ENCODE peak calls at places on chromosomes 5 and 9, in six cellular contexts. H is dorsolateral prefrontal cortex, U is A673, S is astrocyte of the spinal cord, Q is AG04449, X is NB4. F is an unnamed sample.

GRCh38 chr9:120755827-120756434 is 37.3 kb downstream of the FBXW2 start:
- DNase-seq in X (peak; percentile 59), Q (no peak), U (peak; percentile 65), S (peak; percentile 52), H (no peak), F (peak; percentile 56)

GRCh38 chr5:150904479-150905311 is at the start of gene ZNF300:
- DNase-seq in U (peak; percentile 94), S (peak; percentile 97), H (peak; percentile 88), Q (peak; percentile 53), X (no peak), F (peak; percentile 96)

GRCh38 chr5:62149894-62150293 is 156.1 kb upstream of the KIF2A start:
- DNase-seq in S (no peak), H (no peak), Q (no peak), X (peak; percentile 41), U (no peak), F (no peak)

GRCh38 chr5:7068156-7068555 is 327.8 kb upstream of the ADCY2 start:
- DNase-seq in S (no peak), X (no peak), H (no peak), Q (no peak), U (no peak), F (no peak)

GRCh38 chr5:177304392-177305119 is 957 bp downstream of the PRELID1 start:
- DNase-seq in S (no peak), H (no peak), U (no peak), X (peak; percentile 42), Q (no peak), F (peak; percentile 51)

GRCh38 chr9:37550781-37551180 is 25.4 kb downstream of the FBXO10 start:
- DNase-seq in S (peak; percentile 47), H (no peak), Q (peak; percentile 44), X (no peak), U (peak; percentile 23), F (no peak)

GRCh38 chr5:134258896-134259295 is 33.0 kb upstream of the PPP2CA start:
- DNase-seq in Q (no peak), X (no peak), S (no peak), U (no peak), H (no peak), F (no peak)

GRCh38 chr9:123725389-123725788 is 204.5 kb downstream of the DENND1A start:
- DNase-seq in Q (no peak), U (no peak), H (peak; percentile 53), X (no peak), S (peak; percentile 59), F (no peak)

GRCh38 chr9:38309324-38310195 is 82.9 kb upstream of the ALDH1B1 start:
- DNase-seq in S (peak; percentile 43), X (no peak), Q (no peak), H (no peak), U (peak; percentile 14), F (no peak)

GRCh38 chr5:150036513-150036912 is 36.0 kb downstream of the HMGXB3 start:
- DNase-seq in S (peak; percentile 97), X (no peak), U (no peak), Q (peak; percentile 95), H (no peak), F (peak; percentile 95)

GRCh38 chr9:32587901-32588300 is 14.9 kb upstream of the NDUFB6 start:
- DNase-seq in S (peak; percentile 32), H (no peak), U (no peak), X (no peak), Q (no peak), F (peak; percentile 38)

GRCh38 chr5:96935556-96936430 is at the start of gene LNPEP:
- DNase-seq in H (peak; percentile 93), Q (peak; percentile 84), X (peak; percentile 99), S (peak; percentile 98), U (peak; percentile 98), F (peak; percentile 99)

GRCh38 chr9:137178201-137178938 is 6.5 kb upstream of the TMEM210 start:
- DNase-seq in H (no peak), Q (no peak), S (no peak), U (no peak), X (peak; percentile 75), F (no peak)

GRCh38 chr5:156423597-156423996 is 96.6 kb downstream of the SGCD start:
- DNase-seq in S (no peak), U (no peak), H (no peak), Q (no peak), X (no peak), F (no peak)

DNA sequence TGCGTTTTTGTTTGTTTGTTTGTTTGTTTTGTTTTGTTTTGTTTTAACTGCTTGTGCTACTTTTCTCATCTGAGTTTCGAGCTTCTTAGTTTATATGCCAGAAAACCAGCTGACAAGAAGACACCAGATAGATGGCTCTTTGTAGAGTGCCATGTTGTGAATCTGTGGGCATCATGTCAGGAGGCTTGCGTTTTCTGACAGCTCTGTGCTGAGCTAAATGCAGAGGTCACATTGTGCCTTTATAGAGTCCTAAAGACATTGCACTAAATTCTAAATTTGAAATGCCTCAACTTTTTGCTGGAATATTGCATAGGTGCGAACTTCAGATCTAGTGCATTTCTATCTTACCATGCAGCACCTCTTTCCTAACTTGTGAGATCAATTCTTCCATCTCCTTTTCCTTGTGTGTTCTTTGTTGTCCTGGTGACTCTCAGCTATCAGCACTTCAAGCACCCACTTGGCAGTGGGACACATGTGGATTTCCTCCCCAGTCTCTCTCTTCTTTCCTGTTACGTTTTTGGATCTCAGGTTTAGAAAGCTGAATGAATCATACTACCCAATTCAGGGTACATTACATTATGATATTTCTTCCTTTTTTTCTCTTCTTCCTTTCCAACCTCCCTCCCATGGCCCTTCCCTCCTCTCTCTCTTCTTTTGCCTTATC is 379.0 kb upstream of the RPS23 start:
- DNase-seq in H (no peak), S (no peak), U (no peak), X (no peak), Q (no peak), F (no peak)
- TF ChIP-seq CTCF in H (no peak), S (no peak), U (no peak), X (no peak), Q (no peak), F (no peak)

GRCh38 chr5:138180183-138180782 is 1.4 kb downstream of the KIF20A start:
- DNase-seq in U (peak; percentile 89), Q (peak; percentile 3), X (peak; percentile 90), H (no peak), S (peak; percentile 64), F (peak; percentile 82)
- H3K4me3 ChIP-seq in U (peak overlapping the region; percentile 71), Q (peak overlapping the region; percentile 84), X (peak overlapping the region; percentile 100), H (no peak overlapping the region), S (peak overlapping the region; percentile 97), F (peak overlapping the region; percentile 99)

GRCh38 chr9:81609782-81610738 is 79.3 kb downstream of the TLE1 start:
- DNase-seq in U (no peak), H (no peak), Q (no peak), S (peak; percentile 56), X (peak; percentile 63), F (peak; percentile 8)
- TF ChIP-seq CTCF in U (no peak), H (no peak), Q (no peak), S (no peak), X (no peak), F (no peak)

DNA sequence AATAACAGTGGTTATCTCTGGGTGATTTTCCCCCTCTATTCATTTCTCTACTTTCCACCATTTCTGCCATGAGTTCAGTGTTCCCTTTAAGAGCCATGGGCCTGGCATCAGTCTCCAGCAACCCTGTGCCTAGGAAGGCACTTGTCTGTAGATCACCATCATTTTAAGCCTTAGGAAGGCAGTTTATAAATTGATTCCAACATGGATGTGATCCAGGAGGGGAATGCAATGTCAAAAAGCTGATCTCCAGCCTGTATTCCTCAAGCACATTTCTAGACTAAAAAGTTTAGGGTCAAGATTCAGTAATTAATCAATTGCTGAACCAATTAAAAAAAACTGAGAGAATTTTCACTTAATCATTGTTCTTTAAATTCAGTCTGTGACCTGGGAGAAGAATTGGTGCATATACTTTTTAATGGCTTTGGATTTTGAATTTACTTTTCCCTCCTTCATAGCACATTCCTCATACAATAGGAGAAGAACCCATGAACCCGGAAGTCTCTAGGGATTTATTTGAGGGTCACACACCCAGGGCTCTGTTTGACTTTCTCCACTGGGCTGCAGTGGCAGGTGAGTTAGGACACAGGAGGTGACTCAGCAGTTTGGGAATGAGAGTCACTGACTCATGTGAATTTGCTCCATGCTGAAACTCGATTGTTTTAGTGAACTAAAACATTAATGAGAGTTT is 6.1 kb upstream of the ERMP1 start:
- DNase-seq in H (no peak), Q (no peak), U (no peak), S (peak; percentile 29), X (peak; percentile 79), F (peak; percentile 90)
- H3K4me3 ChIP-seq in H (no peak overlapping the region), Q (no peak overlapping the region), U (no peak overlapping the region), S (no peak overlapping the region), X (no peak overlapping the region), F (no peak overlapping the region)

DNA sequence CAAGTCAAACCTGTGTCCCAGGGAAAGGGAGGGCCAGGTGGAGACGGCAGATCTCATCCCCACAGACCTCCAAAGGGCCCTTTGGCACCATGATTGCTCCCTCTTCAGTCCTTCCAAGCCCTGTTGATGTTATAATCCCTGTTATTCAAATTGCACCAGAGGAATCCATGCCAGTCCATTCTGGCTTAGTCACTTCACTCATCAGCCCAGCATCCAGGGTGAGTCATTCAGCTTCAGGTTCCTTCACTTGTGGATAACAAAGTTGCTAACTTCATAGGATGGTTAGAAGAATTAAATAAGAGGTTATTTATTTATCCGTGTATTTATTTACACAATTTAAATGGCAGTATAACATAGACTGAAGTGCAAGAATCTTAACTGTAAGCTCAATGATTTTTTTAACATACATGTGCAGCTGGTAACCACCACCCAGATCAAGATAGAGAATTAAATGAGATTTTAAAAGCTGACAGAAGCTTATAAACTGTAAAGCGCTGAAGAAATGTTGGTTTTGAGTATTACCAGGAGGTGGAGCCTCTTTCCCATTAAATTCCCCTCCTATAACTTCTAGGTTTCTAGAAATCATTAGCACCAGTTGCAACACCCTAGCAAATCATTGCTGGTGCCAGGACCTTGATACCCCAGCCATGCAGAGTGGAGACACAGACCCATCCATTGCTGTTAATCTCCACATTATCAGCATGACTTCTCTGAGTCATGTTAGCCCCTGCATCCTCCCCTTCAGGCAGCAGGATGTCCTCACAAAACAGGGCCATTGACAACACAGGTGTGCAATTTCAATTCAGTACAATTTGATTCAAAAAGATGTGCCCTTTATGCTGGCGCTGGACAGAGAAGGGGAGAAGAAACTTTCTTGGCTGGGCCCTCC is 77.4 kb downstream of the SEC61B start:
- DNase-seq in H (no peak), Q (peak; percentile 24), X (peak; percentile 39), S (peak; percentile 49), U (peak; percentile 73), F (peak; percentile 84)
- TF ChIP-seq CTCF in H (peak; percentile 27), Q (no peak), X (peak; percentile 1), S (peak; percentile 8), U (peak; percentile 59), F (peak; percentile 13)

GRCh38 chr5:140883927-140884697 is 2.2 kb downstream of the PCDHA13 start:
- DNase-seq in H (no peak), X (no peak), S (no peak), Q (no peak), U (no peak), F (no peak)
- H3K4me3 ChIP-seq in H (no peak overlapping the region), X (no peak overlapping the region), S (no peak overlapping the region), Q (no peak overlapping the region), U (no peak overlapping the region), F (no peak overlapping the region)

GRCh38 chr9:76718166-76718565 is 46.1 kb upstream of the PCA3 start:
- DNase-seq in S (no peak), Q (no peak), U (no peak), H (no peak), X (peak; percentile 9), F (no peak)
- TF ChIP-seq CTCF in S (no peak), Q (no peak), U (no peak), H (no peak), X (no peak), F (no peak)

F was measured in epithelial cell of esophagus.